ENCODE peak calls at places on chromosomes 3 and 15, in six cellular contexts. S is RWPE1; G is ureter; B is hepatocyte; H is cortex of kidney; R is CD8-positive, alpha-beta memory T cell. P is an unnamed sample.

GRCh38 chr3:141887051-141887450 is 10.6 kb downstream of the ATP1B3 start:
- DNase-seq in G (no peak), S (no peak), B (no peak), H (no peak), R (no peak), P (no peak)

GRCh38 chr3:170709046-170709445 is 123.2 kb upstream of the SLC7A14 start:
- DNase-seq in H (no peak), R (no peak), G (no peak), B (peak; percentile 14), S (no peak), P (no peak)

GRCh38 chr3:173009410-173009809 is 131.6 kb downstream of the SPATA16 start:
- DNase-seq in G (no peak), R (no peak), H (no peak), B (no peak), S (no peak), P (no peak)

GRCh38 chr15:96146711-96147110 is 183.8 kb upstream of the NR2F2 start:
- DNase-seq in B (no peak), H (no peak), R (no peak), G (no peak), S (no peak), P (no peak)

GRCh38 chr15:80159811-80160569 is 7.2 kb downstream of the FAH start:
- DNase-seq in G (no peak), B (no peak), R (no peak), H (no peak), S (no peak), P (no peak)

GRCh38 chr3:32616267-32616962 is 45.8 kb upstream of the DYNC1LI1 start:
- DNase-seq in B (no peak), H (no peak), S (peak; percentile 9), G (no peak), R (no peak), P (no peak)

GRCh38 chr3:8536106-8537052 is 34.8 kb downstream of the LMCD1 start:
- DNase-seq in R (no peak), H (no peak), S (no peak), G (no peak), B (no peak), P (no peak)

GRCh38 chr3:172040976-172041963 is 1.9 kb downstream of the FNDC3B start:
- DNase-seq in S (peak; percentile 59), B (peak; percentile 46), R (no peak), H (no peak), G (no peak), P (no peak)

GRCh38 chr3:180700941-180701340 is 21.7 kb upstream of the CCDC39 start:
- DNase-seq in S (no peak), R (no peak), G (no peak), B (no peak), H (no peak), P (no peak)

GRCh38 chr3:197454014-197454413 is 101.8 kb downstream of the BDH1 start:
- DNase-seq in G (no peak), H (no peak), S (no peak), R (no peak), B (peak; percentile 40), P (no peak)

GRCh38 chr3:52185837-52186236 is 12.1 kb upstream of the ALAS1 start:
- DNase-seq in S (no peak), G (no peak), R (no peak), H (no peak), B (no peak), P (no peak)

GRCh38 chr3:15812183-15812582 is 14.4 kb upstream of the ANKRD28 start:
- DNase-seq in H (no peak), S (peak; percentile 25), B (peak; percentile 19), G (no peak), R (peak; percentile 25), P (no peak)